ENCODE peak calls at places on chromosomes 11 and 22, in seven cellular contexts. D is right lobe of liver, U is sigmoid colon, B is HEK293T, Z is ureter, R is iPS DF 19.7, E is neural progenitor cell. Y is an unnamed sample.
A peak's percentile ranks its signal among the peaks of the same experiment; 100 is the strongest.

GRCh38 chr22:42328130-42328821 is 57.8 kb upstream of the TCF20 start:
- DNase-seq in D (no peak), U (no peak), B (no peak), Z (no peak), R (no peak), E (no peak), Y (no peak)

GRCh38 chr11:102599642-102600261 is 25.4 kb downstream of the MMP20 start:
- DNase-seq in D (no peak), U (no peak), B (no peak), Z (no peak), R (no peak), E (no peak), Y (peak; percentile 97)

GRCh38 chr11:70675697-70676374 is 277.5 kb downstream of the CTTN start:
- DNase-seq in D (no peak), U (no peak), B (no peak), Z (no peak), R (no peak), E (no peak), Y (peak; percentile 12)

GRCh38 chr11:115304774-115305472 is 199.3 kb downstream of the CADM1 start:
- DNase-seq in D (no peak), U (no peak), B (no peak), Z (no peak), R (no peak), E (no peak), Y (no peak)

GRCh38 chr22:40484906-40485660 is 114.7 kb downstream of the SGSM3 start:
- DNase-seq in D (no peak), U (no peak), B (no peak), Z (no peak), R (no peak), E (no peak), Y (no peak)

GRCh38 chr11:114160884-114161283 is 101.4 kb downstream of the ZBTB16 start:
- DNase-seq in D (no peak), U (no peak), B (no peak), Z (no peak), R (no peak), E (no peak), Y (no peak)

GRCh38 chr11:33291004-33291777 is 34.0 kb downstream of the HIPK3 start:
- DNase-seq in D (no peak), U (no peak), B (peak; percentile 12), Z (no peak), R (no peak), E (no peak), Y (no peak)

GRCh38 chr11:1230121-1230455 is 7.2 kb downstream of the MUC5B start:
- DNase-seq in D (peak; percentile 41), U (peak; percentile 46), B (no peak), Z (no peak), R (no peak), E (no peak), Y (no peak)

GRCh38 chr11:66068154-66068821 is 1.8 kb upstream of the PACS1 start:
- DNase-seq in D (peak; percentile 74), U (peak; percentile 80), B (peak; percentile 79), Z (no peak), R (no peak), E (peak; percentile 85), Y (peak; percentile 42)

GRCh38 chr11:48018561-48019229 is 38.3 kb downstream of the PTPRJ start:
- DNase-seq in D (no peak), U (no peak), B (no peak), Z (no peak), R (no peak), E (peak; percentile 85), Y (no peak)

GRCh38 chr22:20616451-20617043 is 109.1 kb downstream of the MED15 start:
- DNase-seq in D (no peak), U (no peak), B (no peak), Z (no peak), R (no peak), E (no peak), Y (no peak)

GRCh38 chr11:120773501-120774031 is 250.3 kb upstream of the TBCEL start:
- DNase-seq in D (no peak), U (peak; percentile 15), B (no peak), Z (no peak), R (no peak), E (no peak), Y (no peak)

GRCh38 chr11:65781152-65781961 is 581 bp upstream of the AP5B1 start:
- DNase-seq in D (peak; percentile 61), U (peak; percentile 72), B (peak; percentile 81), Z (no peak), R (no peak), E (peak; percentile 84), Y (no peak)

GRCh38 chr11:24357620-24358386 is 139.1 kb upstream of the LUZP2 start:
- DNase-seq in D (no peak), U (no peak), B (no peak), Z (no peak), R (no peak), E (no peak), Y (no peak)

GRCh38 chr11:100930185-100930778 is 199.3 kb downstream of the PGR start:
- DNase-seq in D (no peak), U (no peak), B (peak; percentile 27), Z (no peak), R (no peak), E (peak; percentile 73), Y (peak; percentile 47)

GRCh38 chr11:9091044-9091936 is at the start of gene SCUBE2:
- DNase-seq in D (no peak), U (no peak), B (no peak), Z (no peak), R (no peak), E (peak; percentile 68), Y (no peak)

GRCh38 chr22:19518568-19519030 is 5.6 kb downstream of the CLDN5 start:
- DNase-seq in D (no peak), U (no peak), B (no peak), Z (no peak), R (no peak), E (no peak), Y (no peak)

GRCh38 chr22:31093956-31094622 is 13.0 kb downstream of the SMTN start:
- DNase-seq in D (no peak), U (peak; percentile 84), B (no peak), Z (peak; percentile 52), R (no peak), E (no peak), Y (no peak)

GRCh38 chr11:85810871-85811611 is at the start of gene SYTL2:
- DNase-seq in D (peak; percentile 79), U (peak; percentile 73), B (peak; percentile 84), Z (peak; percentile 77), R (peak; percentile 42), E (peak; percentile 92), Y (no peak)

GRCh38 chr22:30234786-30235470 is 11.6 kb downstream of the LIF start:
- DNase-seq in D (no peak), U (no peak), B (no peak), Z (no peak), R (no peak), E (no peak), Y (no peak)

GRCh38 chr11:113519989-113520613 is 44.9 kb upstream of the DRD2 start:
- DNase-seq in D (no peak), U (no peak), B (peak; percentile 22), Z (peak; percentile 32), R (no peak), E (no peak), Y (no peak)

GRCh38 chr11:45859661-45860140 is 12.4 kb downstream of the CRY2 start:
- DNase-seq in D (peak; percentile 96), U (peak; percentile 99), B (no peak), Z (peak; percentile 92), R (no peak), E (peak; percentile 62), Y (no peak)

GRCh38 chr11:112100457-112100856 is 13.8 kb downstream of the SDHD start:
- DNase-seq in D (peak; percentile 55), U (no peak), B (no peak), Z (no peak), R (no peak), E (no peak), Y (no peak)

GRCh38 chr22:22893891-22894739 is 6.5 kb downstream of the IGLL5 start:
- DNase-seq in D (peak; percentile 35), U (peak; percentile 47), B (no peak), Z (no peak), R (no peak), E (no peak), Y (no peak)

GRCh38 chr11:1435820-1436467 is 46.2 kb downstream of the BRSK2 start:
- DNase-seq in D (no peak), U (no peak), B (peak; percentile 32), Z (no peak), R (no peak), E (peak; percentile 51), Y (no peak)

GRCh38 chr11:41437006-41437405 is 22.4 kb downstream of the LRRC4C start:
- DNase-seq in D (no peak), U (no peak), B (no peak), Z (no peak), R (no peak), E (no peak), Y (no peak)

GRCh38 chr22:18987765-18988164 is 51.7 kb upstream of the PRODH start:
- DNase-seq in D (peak; percentile 73), U (no peak), B (peak; percentile 44), Z (no peak), R (peak; percentile 45), E (peak; percentile 62), Y (no peak)

GRCh38 chr11:70483077-70483861 is 84.9 kb downstream of the CTTN start:
- DNase-seq in D (no peak), U (no peak), B (peak; percentile 22), Z (no peak), R (no peak), E (no peak), Y (peak; percentile 60)

GRCh38 chr11:35077709-35078695 is 61.0 kb upstream of the CD44 start:
- DNase-seq in D (no peak), U (no peak), B (no peak), Z (no peak), R (no peak), E (no peak), Y (peak; percentile 42)

GRCh38 chr11:78525720-78526119 is 48.9 kb downstream of the NARS2 start:
- DNase-seq in D (no peak), U (no peak), B (no peak), Z (no peak), R (no peak), E (no peak), Y (no peak)

GRCh38 chr11:4076774-4077173 is 17.8 kb upstream of the RRM1 start:
- DNase-seq in D (no peak), U (no peak), B (no peak), Z (no peak), R (no peak), E (no peak), Y (no peak)

GRCh38 chr11:107018274-107018901 is at the start of gene GUCY1A2:
- DNase-seq in D (no peak), U (peak; percentile 55), B (peak; percentile 42), Z (peak; percentile 42), R (no peak), E (peak; percentile 66), Y (no peak)

GRCh38 chr22:49330421-49331222 is 497.1 kb downstream of the BRD1 start:
- DNase-seq in D (peak; percentile 38), U (peak; percentile 52), B (no peak), Z (peak; percentile 23), R (no peak), E (no peak), Y (no peak)

GRCh38 chr11:113272281-113272680 is 42.1 kb upstream of the TTC12 start:
- DNase-seq in D (no peak), U (no peak), B (no peak), Z (no peak), R (no peak), E (no peak), Y (no peak)

GRCh38 chr22:35134637-35135036 is 68.7 kb downstream of the ISX start:
- DNase-seq in D (no peak), U (no peak), B (no peak), Z (no peak), R (no peak), E (no peak), Y (no peak)

GRCh38 chr11:31240340-31240904 is 129.1 kb downstream of the DCDC1 start:
- DNase-seq in D (no peak), U (no peak), B (peak; percentile 30), Z (no peak), R (no peak), E (peak; percentile 80), Y (peak; percentile 59)

GRCh38 chr11:30091246-30091645 is 74.4 kb upstream of the KCNA4 start:
- DNase-seq in D (no peak), U (no peak), B (no peak), Z (no peak), R (no peak), E (no peak), Y (no peak)

GRCh38 chr11:107999759-108000455 is 8.8 kb upstream of the CUL5 start:
- DNase-seq in D (no peak), U (no peak), B (peak; percentile 82), Z (no peak), R (peak; percentile 78), E (peak; percentile 85), Y (peak; percentile 74)